ENCODE peak calls at places on chromosome 13, in seven cellular contexts. L is cardiac muscle cell, Q is right lobe of liver, A is progenitor cell of endocrine pancreas, V is esophagus squamous epithelium, M is PC-3, B is GM20000. S is an unnamed sample.

GRCh38 chr13:110965038-110965754 is 50.3 kb upstream of the ANKRD10 start:
- DNase-seq in B (no peak), M (peak), A (no peak), Q (no peak), L (peak), V (no peak), S (no peak)

GRCh38 chr13:53522034-53522433 is 493.4 kb downstream of the OLFM4 start:
- DNase-seq in L (no peak), M (no peak), B (no peak), V (no peak), Q (no peak), A (no peak), S (no peak)

GRCh38 chr13:49265822-49266221 is 18.1 kb downstream of the CDADC1 start:
- DNase-seq in L (no peak), B (no peak), V (no peak), A (no peak), M (no peak), Q (no peak), S (no peak)

GRCh38 chr13:75514080-75515040 is 23.3 kb downstream of the COMMD6 start:
- DNase-seq in M (no peak), A (no peak), B (no peak), Q (no peak), V (no peak), L (peak), S (no peak)

GRCh38 chr13:103539265-103539664 is 473.0 kb upstream of the SLC10A2 start:
- DNase-seq in M (no peak), B (no peak), L (no peak), Q (no peak), A (no peak), V (no peak), S (peak)

GRCh38 chr13:37868691-37869505 is 674 bp downstream of the TRPC4 start:
- DNase-seq in V (no peak), M (no peak), Q (peak), A (no peak), L (peak), B (no peak), S (no peak)

GRCh38 chr13:107847406-107847805 is 367.9 kb downstream of the LIG4 start:
- DNase-seq in B (no peak), Q (no peak), M (no peak), A (no peak), V (no peak), L (no peak), S (peak)

GRCh38 chr13:31733709-31734108 is 5.6 kb upstream of the RXFP2 start:
- DNase-seq in Q (no peak), B (no peak), A (no peak), V (no peak), M (no peak), L (no peak), S (no peak)

GRCh38 chr13:44305845-44306244 is 67.8 kb upstream of the SERP2 start:
- DNase-seq in M (peak), L (no peak), V (no peak), Q (no peak), B (no peak), A (no peak), S (no peak)

GRCh38 chr13:107835339-107836018 is 379.9 kb downstream of the LIG4 start:
- DNase-seq in A (no peak), L (peak), B (no peak), Q (no peak), M (peak), V (no peak), S (no peak)

GRCh38 chr13:107379398-107380155 is 811.6 kb upstream of the ARGLU1 start:
- DNase-seq in L (no peak), A (no peak), M (no peak), V (no peak), B (no peak), Q (no peak), S (no peak)

GRCh38 chr13:103164239-103164638 is 98.0 kb upstream of the SLC10A2 start:
- DNase-seq in B (no peak), V (no peak), L (no peak), A (no peak), Q (no peak), M (no peak), S (no peak)

DNA sequence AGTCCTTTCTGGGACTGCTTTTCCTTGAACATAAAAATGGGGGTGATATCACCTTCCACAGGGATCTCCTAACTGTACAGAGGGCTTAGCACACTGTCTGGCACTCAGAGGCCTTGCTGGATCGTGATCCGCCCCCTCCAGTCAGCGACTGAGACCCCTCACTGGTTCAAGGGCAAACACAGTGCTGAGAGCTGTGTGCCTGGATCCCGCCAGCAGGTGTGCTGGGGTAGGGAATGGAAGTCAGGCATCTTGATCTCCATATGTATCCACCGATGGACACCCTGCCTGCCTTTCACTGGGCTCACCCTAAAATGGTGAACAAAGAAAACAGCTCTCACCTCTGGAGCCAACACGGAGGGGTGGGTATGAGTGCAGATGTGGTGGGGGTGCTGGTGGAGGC is 64.3 kb downstream of the IRS2 start:
- DNase-seq in L (no peak), B (no peak), M (no peak), V (no peak), A (no peak), Q (no peak), S (no peak)
- TF ChIP-seq CTCF in L (no peak), B (no peak), M (no peak), V (no peak), A (no peak), Q (no peak), S (no peak)

DNA sequence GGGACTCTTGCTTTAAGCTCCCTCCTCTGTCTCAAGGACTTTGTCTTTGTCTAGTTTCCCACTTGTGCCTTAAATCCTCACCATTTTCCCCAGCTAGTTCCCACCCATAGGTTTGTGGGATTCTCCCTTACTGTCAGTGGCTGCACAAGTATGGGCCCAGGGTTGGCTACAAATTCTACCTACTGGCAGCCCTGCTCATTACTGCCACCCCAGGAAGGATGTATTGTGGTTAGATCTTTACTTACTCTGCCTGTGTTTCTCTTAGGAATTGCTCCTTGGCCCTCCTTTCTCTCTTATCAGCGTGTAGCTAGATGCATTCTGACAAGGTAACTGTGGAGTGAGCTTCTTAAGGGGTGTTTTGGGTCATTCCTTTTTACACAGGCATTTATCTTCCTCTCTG is 413.5 kb upstream of the PCDH9 start:
- DNase-seq in V (no peak), Q (no peak), L (no peak), M (no peak), B (no peak), A (no peak), S (no peak)
- TF ChIP-seq CTCF in V (no peak), Q (no peak), L (no peak), M (peak), B (no peak), A (peak), S (no peak)

GRCh38 chr13:113584870-113585671 is 518 bp downstream of the TFDP1 start:
- DNase-seq in A (no peak), L (no peak), B (peak), Q (peak), M (peak), V (no peak), S (peak)
- TF ChIP-seq CTCF in A (no peak), L (no peak), B (no peak), Q (no peak), M (no peak), V (no peak), S (no peak)

DNA sequence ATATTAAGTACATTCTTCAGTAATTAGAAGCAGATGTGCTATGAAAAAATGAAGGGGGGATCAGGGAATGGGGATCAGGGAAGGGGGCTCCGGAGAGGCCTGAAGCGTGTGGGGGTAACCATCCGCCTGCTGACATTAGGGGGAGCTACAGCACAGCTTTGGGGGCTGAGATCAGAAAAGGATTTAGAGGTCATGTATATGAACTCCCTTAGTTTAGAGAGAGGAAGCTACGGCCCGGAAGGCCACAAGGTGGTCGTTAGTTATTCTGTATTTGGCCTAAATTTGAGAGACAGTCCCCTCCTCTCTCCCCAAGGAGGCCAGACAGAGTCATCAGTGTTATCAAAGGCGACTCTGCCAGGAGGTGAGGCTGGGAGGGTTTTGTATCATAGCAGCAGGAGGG is 99.0 kb downstream of the TM9SF2 start:
- DNase-seq in V (no peak), M (no peak), B (no peak), A (no peak), Q (no peak), L (no peak), S (no peak)
- TF ChIP-seq CTCF in V (no peak), M (peak), B (peak), A (peak), Q (no peak), L (peak), S (no peak)

DNA sequence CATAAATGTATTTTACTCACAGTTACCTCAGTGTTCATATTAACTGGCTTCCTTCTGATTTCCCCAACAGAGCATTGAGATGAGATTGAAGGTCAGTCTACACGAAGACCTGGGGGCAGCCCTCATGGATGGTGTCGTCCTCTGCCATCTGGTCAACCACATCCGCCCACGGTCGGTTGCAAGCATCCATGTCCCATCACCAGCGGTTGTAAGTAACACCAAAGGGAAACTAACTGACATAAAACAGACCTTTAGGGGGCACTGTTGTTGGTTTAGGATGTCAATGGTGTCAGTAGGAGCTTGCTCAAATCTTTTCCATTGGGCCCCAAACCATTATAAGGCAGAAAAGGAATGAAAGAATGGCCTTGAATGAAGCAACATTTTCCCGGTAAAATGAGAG is 68.2 kb downstream of the ESD start:
- DNase-seq in A (no peak), B (peak), L (no peak), Q (no peak), V (no peak), M (peak), S (no peak)
- TF ChIP-seq CTCF in A (no peak), B (no peak), L (no peak), Q (peak), V (no peak), M (peak), S (peak)

DNA sequence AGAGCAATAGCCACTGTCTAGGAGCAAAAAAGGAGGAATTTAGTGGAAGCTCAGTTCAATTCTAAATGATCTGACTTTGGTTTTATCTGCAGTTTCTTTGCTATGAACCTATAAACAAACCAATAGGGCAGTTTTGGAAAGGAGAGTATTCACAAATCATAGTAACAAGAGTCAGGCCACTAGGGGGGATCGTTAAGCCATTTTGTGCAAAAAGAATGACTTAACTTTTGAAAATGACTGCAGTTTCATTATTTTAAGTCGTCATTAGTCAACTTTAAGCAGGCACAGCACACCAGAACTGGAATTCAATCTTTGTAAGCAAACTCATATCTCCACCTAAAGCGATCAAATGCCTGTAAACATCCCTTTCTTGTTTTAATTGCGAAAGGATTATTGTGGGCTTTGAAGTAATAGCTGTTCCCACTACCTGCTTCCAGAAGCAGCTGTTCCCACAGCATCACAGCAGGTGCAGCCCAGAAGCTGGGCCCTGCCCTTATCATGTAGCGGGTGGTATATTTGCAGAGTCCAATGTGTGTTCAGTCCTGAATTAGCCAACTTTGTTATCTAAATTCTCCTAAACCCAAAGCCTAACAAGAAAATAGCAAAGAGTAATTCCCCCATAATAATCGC is 51.5 kb downstream of the SOX21 start:
- DNase-seq in A (no peak), M (peak), B (peak), V (no peak), L (peak), Q (no peak), S (no peak)
- TF ChIP-seq CTCF in A (peak), M (peak), B (peak), V (no peak), L (peak), Q (no peak), S (no peak)

GRCh38 chr13:24516919-24517318 is 4.3 kb upstream of the PARP4 start:
- DNase-seq in B (no peak), M (no peak), A (no peak), Q (no peak), L (no peak), V (no peak), S (no peak)

GRCh38 chr13:24506698-24507335 is 5.8 kb downstream of the PARP4 start:
- DNase-seq in B (no peak), M (no peak), L (no peak), A (no peak), Q (no peak), V (no peak), S (no peak)

GRCh38 chr13:24511019-24511823 is 1.4 kb downstream of the PARP4 start:
- DNase-seq in L (peak), Q (no peak), B (peak), M (peak), A (no peak), V (no peak), S (no peak)

GRCh38 chr13:24511824-24512207 is 762 bp downstream of the PARP4 start:
- DNase-seq in V (no peak), Q (no peak), A (no peak), L (no peak), M (no peak), B (no peak), S (no peak)

DNA sequence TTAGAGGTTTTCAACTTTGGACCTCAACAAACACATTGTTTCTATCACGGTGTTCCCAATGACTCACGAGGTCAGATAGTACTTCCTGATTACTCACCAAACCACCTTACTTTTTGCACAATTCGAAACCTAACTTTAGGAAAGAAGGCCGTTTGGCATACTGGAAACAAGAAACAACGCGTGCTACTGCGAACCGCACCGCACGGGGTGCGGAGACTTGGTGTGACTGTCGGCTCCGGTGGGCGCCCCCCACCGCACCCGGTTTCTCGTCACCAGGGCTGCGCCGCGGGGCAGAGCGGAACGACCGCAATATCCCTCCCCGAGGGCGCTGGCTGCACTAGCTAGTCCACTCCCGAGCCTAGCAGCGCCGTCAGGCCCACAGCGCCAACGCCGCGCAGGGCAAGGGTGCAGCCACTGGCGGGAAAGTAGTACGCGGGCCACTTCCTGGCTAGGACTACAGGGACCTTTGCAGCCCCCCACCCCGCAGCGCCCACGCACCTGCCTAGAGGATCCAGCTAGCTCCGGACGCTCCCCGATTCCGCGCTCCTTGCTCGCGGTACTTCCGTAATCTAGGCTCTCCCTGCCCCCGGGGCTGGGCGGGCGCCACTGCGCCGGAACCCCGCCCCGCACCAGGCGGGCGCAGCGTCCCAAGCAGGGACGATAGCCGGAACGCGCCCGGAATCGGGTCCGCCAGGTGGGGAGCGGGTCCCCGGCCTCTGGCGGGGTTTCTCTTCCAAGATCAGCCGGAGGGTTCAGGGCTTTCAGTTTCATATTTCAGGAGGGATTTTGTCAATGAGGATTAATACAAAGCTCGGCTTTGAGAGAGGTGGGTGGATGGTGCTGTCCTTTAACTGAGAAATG is at the start of gene PARP4:
- DNase-seq in B (peak), A (peak), V (peak), M (peak), Q (peak), L (peak), S (peak)
- TF ChIP-seq CTCF in B (no peak), A (peak), V (no peak), M (no peak), Q (no peak), L (no peak), S (no peak)